ENCODE peak calls at places on chromosome 9, in ten cellular contexts. D is endodermal cell; W is mesenteric fat pad; F is activated CD4-positive, alpha-beta T cell treated with anti-CD3 and anti-CD28 coated beads, Interleukin-2, amount 50 U/mL, for 1 hour; P is globus pallidus; S is amniotic stem cell; C is A549; R is T-helper 1 cell; N is Daoy; L is EL. G is an unnamed sample.

GRCh38 chr9:4298255-4299005 is 1.4 kb downstream of the GLIS3 start:
- DNase-seq in D (peak; percentile 83), F (peak; percentile 30), L (no peak), R (peak; percentile 43), S (peak; percentile 21), W (peak; percentile 89), C (peak; percentile 66), P (no peak), N (peak; percentile 76), G (no peak)

GRCh38 chr9:132986586-132986985 is 8.1 kb downstream of the GFI1B start:
- DNase-seq in D (no peak), L (peak; percentile 30), N (peak; percentile 60), P (no peak), R (no peak), S (no peak), C (no peak), W (no peak), F (no peak), G (no peak)

GRCh38 chr9:15738011-15738410 is 185.2 kb downstream of the CCDC171 start:
- DNase-seq in R (no peak), W (no peak), D (no peak), F (no peak), C (peak; percentile 5), L (peak; percentile 12), P (no peak), S (no peak), N (no peak), G (no peak)

GRCh38 chr9:121133104-121133816 is 58.5 kb downstream of the CNTRL start:
- DNase-seq in W (no peak), S (no peak), C (peak; percentile 4), P (no peak), D (peak; percentile 84), R (peak; percentile 87), F (peak; percentile 76), N (peak; percentile 7), L (no peak), G (no peak)

GRCh38 chr9:71839665-71840064 is 71.3 kb downstream of the ABHD17B start:
- DNase-seq in N (no peak), R (no peak), W (no peak), D (no peak), L (no peak), P (no peak), S (no peak), F (no peak), C (no peak), G (no peak)

GRCh38 chr9:107952773-107953172 is 463.2 kb upstream of the KLF4 start:
- DNase-seq in L (no peak), S (no peak), P (no peak), R (no peak), C (no peak), D (no peak), N (peak; percentile 21), W (no peak), F (no peak), G (no peak)

GRCh38 chr9:129567842-129568559 is 52.9 kb downstream of the C9orf50 start:
- DNase-seq in F (no peak), R (no peak), C (peak; percentile 92), N (peak; percentile 56), L (peak; percentile 90), S (no peak), W (no peak), D (peak; percentile 88), P (no peak), G (no peak)

GRCh38 chr9:16710888-16711287 is 159.6 kb downstream of the BNC2 start:
- DNase-seq in D (peak; percentile 61), N (no peak), P (no peak), W (no peak), R (no peak), C (no peak), L (no peak), F (no peak), S (no peak), G (no peak)

GRCh38 chr9:108463927-108464606 is 391.7 kb downstream of the ACTL7B start:
- DNase-seq in S (no peak), D (no peak), C (no peak), P (no peak), F (no peak), L (no peak), W (no peak), R (no peak), N (no peak), G (no peak)

GRCh38 chr9:76576344-76576743 is 117.4 kb downstream of the GCNT1 start:
- DNase-seq in F (peak; percentile 1), N (peak; percentile 88), P (no peak), S (peak; percentile 66), W (no peak), R (peak; percentile 83), L (peak; percentile 77), D (no peak), C (no peak), G (peak; percentile 23)

G was measured in COLO829.